ENCODE peak calls at places on chromosomes 2 and 18, in nine cellular contexts. L is cardiac muscle cell; O is HCT116; Q is aorta; M is sigmoid colon; H is naive thymus-derived CD4-positive, alpha-beta T cell; E is IMR-90; K is adrenal gland; Z is left lung. T is an unnamed sample.
A peak's percentile ranks its signal among the peaks of the same experiment; 100 is the strongest.

GRCh38 chr2:75375646-75376582 is 176.6 kb upstream of the TACR1 start:
- DNase-seq in L (no peak), O (no peak), Q (no peak), M (no peak), H (no peak), E (peak; percentile 19), K (no peak), Z (no peak), T (no peak)

GRCh38 chr2:120661551-120661950 is 74.1 kb upstream of the GLI2 start:
- DNase-seq in L (peak; percentile 68), O (no peak), Q (no peak), M (peak; percentile 66), H (no peak), E (no peak), K (peak; percentile 68), Z (no peak), T (peak; percentile 85)

GRCh38 chr2:179963626-179964025 is 43.5 kb downstream of the CWC22 start:
- DNase-seq in L (peak; percentile 65), O (no peak), Q (no peak), M (no peak), H (no peak), E (peak; percentile 80), K (no peak), Z (no peak), T (no peak)

GRCh38 chr2:7003895-7004294 is 86.7 kb downstream of the RNF144A start:
- DNase-seq in L (no peak), O (no peak), Q (no peak), M (no peak), H (no peak), E (no peak), K (no peak), Z (no peak), T (no peak)

GRCh38 chr18:77052656-77053309 is 79.8 kb downstream of the MBP start:
- DNase-seq in L (no peak), O (no peak), Q (peak; percentile 82), M (no peak), H (no peak), E (no peak), K (no peak), Z (no peak), T (no peak)

GRCh38 chr2:187875836-187876235 is 321.6 kb upstream of the TFPI start:
- DNase-seq in L (no peak), O (no peak), Q (no peak), M (no peak), H (no peak), E (peak; percentile 43), K (no peak), Z (no peak), T (no peak)

GRCh38 chr18:24731158-24731557 is 270.7 kb downstream of the HRH4 start:
- DNase-seq in L (no peak), O (no peak), Q (no peak), M (no peak), H (no peak), E (no peak), K (no peak), Z (no peak), T (no peak)

GRCh38 chr2:71577209-71577608 is 123.8 kb downstream of the DYSF start:
- DNase-seq in L (no peak), O (no peak), Q (no peak), M (no peak), H (no peak), E (no peak), K (no peak), Z (no peak), T (no peak)

GRCh38 chr2:199929257-199929656 is 18.2 kb downstream of the C2orf69 start:
- DNase-seq in L (no peak), O (no peak), Q (no peak), M (no peak), H (no peak), E (no peak), K (no peak), Z (no peak), T (no peak)

GRCh38 chr2:240810621-240811020 is 9.4 kb downstream of the KIF1A start:
- DNase-seq in L (no peak), O (no peak), Q (no peak), M (peak; percentile 30), H (no peak), E (no peak), K (peak; percentile 1), Z (no peak), T (no peak)

GRCh38 chr2:224669449-224669848 is 46.7 kb downstream of the CCDC195 start:
- DNase-seq in L (no peak), O (no peak), Q (no peak), M (no peak), H (no peak), E (no peak), K (no peak), Z (no peak), T (no peak)

GRCh38 chr2:122478108-122478507 is 722.7 kb downstream of the TSN start:
- DNase-seq in L (peak; percentile 46), O (no peak), Q (no peak), M (no peak), H (no peak), E (no peak), K (no peak), Z (no peak), T (no peak)

GRCh38 chr2:48946444-48947048 is 191.0 kb upstream of the LHCGR start:
- DNase-seq in L (peak; percentile 63), O (peak; percentile 23), Q (no peak), M (peak; percentile 69), H (peak; percentile 44), E (peak; percentile 43), K (peak; percentile 44), Z (no peak), T (no peak)

GRCh38 chr2:11680181-11680900 is 10.3 kb upstream of the NTSR2 start:
- DNase-seq in L (no peak), O (no peak), Q (no peak), M (peak; percentile 55), H (no peak), E (peak; percentile 61), K (peak; percentile 83), Z (no peak), T (no peak)

GRCh38 chr2:11680901-11681721 is 11.1 kb upstream of the NTSR2 start:
- DNase-seq in L (no peak), O (no peak), Q (no peak), M (peak; percentile 15), H (no peak), E (no peak), K (no peak), Z (no peak), T (no peak)

GRCh38 chr2:11682590-11682915 is 12.6 kb upstream of the NTSR2 start:
- DNase-seq in L (no peak), O (no peak), Q (no peak), M (peak; percentile 1), H (no peak), E (no peak), K (no peak), Z (no peak), T (no peak)

GRCh38 chr2:11683486-11683885 is 13.5 kb upstream of the NTSR2 start:
- DNase-seq in L (no peak), O (no peak), Q (no peak), M (peak; percentile 30), H (no peak), E (no peak), K (no peak), Z (no peak), T (no peak)

GRCh38 chr2:11681722-11682589 is 12.0 kb upstream of the NTSR2 start:
- DNase-seq in L (peak; percentile 17), O (peak; percentile 19), Q (no peak), M (peak; percentile 53), H (peak; percentile 35), E (no peak), K (peak; percentile 52), Z (no peak), T (no peak)
- H3K27ac ChIP-seq in L (no peak overlapping the region), O (no peak overlapping the region), Q (no peak overlapping the region), M (no peak overlapping the region), H (no peak overlapping the region), E (no peak overlapping the region), K (no peak overlapping the region), Z (no peak overlapping the region), T (no peak overlapping the region)

GRCh38 chr18:23719634-23720201 is 30.5 kb downstream of the LAMA3 start:
- DNase-seq in L (peak; percentile 96), O (peak; percentile 87), Q (peak; percentile 65), M (no peak), H (no peak), E (peak; percentile 98), K (peak; percentile 46), Z (no peak), T (no peak)
- H3K9me3 ChIP-seq in L (no peaks in the 10 kb centered on the region), O (no peaks in the 10 kb centered on the region), Q (no peaks in the 10 kb centered on the region), M (no peaks in the 10 kb centered on the region), H (no peaks in the 10 kb centered on the region), E (no peaks in the 10 kb centered on the region), K (no peaks in the 10 kb centered on the region), Z (no peaks in the 10 kb centered on the region), T (no peaks in the 10 kb centered on the region)

DNA sequence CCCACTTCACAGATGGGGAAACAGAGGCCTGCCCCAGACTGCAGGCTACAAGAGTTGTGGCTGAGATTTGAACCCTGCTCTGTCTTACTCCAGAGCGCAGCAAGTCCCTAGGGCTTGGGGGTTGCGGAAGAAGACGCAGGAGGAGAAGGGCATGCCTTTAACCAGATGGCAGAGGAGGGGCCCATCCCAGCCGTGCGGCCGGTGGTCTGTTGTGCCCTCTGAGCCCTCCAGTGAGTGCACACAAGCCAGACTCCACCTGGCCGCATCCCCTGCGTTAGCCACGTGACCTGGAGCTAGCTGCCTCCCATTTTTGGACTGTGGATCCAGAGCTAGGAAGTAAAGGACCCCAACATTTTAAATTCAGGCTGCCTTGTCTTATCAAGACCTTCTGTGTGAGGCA is 2.8 kb downstream of the KCNIP3 start:
- DNase-seq in L (no peak), O (no peak), Q (no peak), M (no peak), H (no peak), E (no peak), K (no peak), Z (no peak), T (no peak)
- H3K27ac ChIP-seq in L (no peak overlapping the region), O (no peak overlapping the region), Q (no peak overlapping the region), M (no peak overlapping the region), H (no peak overlapping the region), E (no peak overlapping the region), K (no peak overlapping the region), Z (no peak overlapping the region), T (no peak overlapping the region)

GRCh38 chr2:154402138-154402714 is 296.3 kb upstream of the KCNJ3 start:
- DNase-seq in L (peak; percentile 36), O (peak; percentile 43), Q (no peak), M (no peak), H (peak; percentile 7), E (peak; percentile 0), K (no peak), Z (no peak), T (no peak)
- H3K9me3 ChIP-seq in L (no peaks in the 10 kb centered on the region), O (no peaks in the 10 kb centered on the region), Q (no peaks in the 10 kb centered on the region), M (no peaks in the 10 kb centered on the region), H (no peaks in the 10 kb centered on the region), E (peaks cover 4% of the 10 kb centered on the region), K (no peaks in the 10 kb centered on the region), Z (no peaks in the 10 kb centered on the region), T (no peaks in the 10 kb centered on the region)